ENCODE peak calls at places on chromosomes 12 and 14, in four cellular contexts. N, C, R and X are unnamed samples. For H3K4me1, the result is how much of the 10 kb centered on the place peaks cover.

GRCh38 chr14:40221428-40221827 is 789.2 kb upstream of the FBXO33 start:
- DNase-seq in N (peak), C (no peak), R (no peak), X (peak)

GRCh38 chr12:63917864-63918742 is 73.6 kb downstream of the SRGAP1 start:
- DNase-seq in N (no peak), R (no peak), C (no peak), X (peak)

GRCh38 chr14:25178255-25178654 is 128.3 kb upstream of the STXBP6 start:
- DNase-seq in N (no peak), R (no peak), C (no peak), X (no peak)

GRCh38 chr14:89265229-89265628 is 151.8 kb downstream of the FOXN3 start:
- DNase-seq in N (no peak), R (no peak), C (no peak), X (no peak)

GRCh38 chr12:91357381-91357780 is 174.8 kb upstream of the DCN start:
- DNase-seq in N (no peak), C (no peak), R (no peak), X (peak)

GRCh38 chr14:61527325-61528100 is 167.8 kb upstream of the HIF1A start:
- DNase-seq in C (no peak), N (no peak), R (no peak), X (peak)

GRCh38 chr14:101222362-101223090 is 319.0 kb upstream of the RTL1 start:
- DNase-seq in N (no peak), C (no peak), R (no peak), X (no peak)

GRCh38 chr12:48489012-48489411 is 6.7 kb downstream of the C12orf54 start:
- DNase-seq in C (no peak), N (peak), R (no peak), X (no peak)

GRCh38 chr12:89975578-89975977 is 266.9 kb upstream of the ATP2B1 start:
- DNase-seq in N (no peak), C (no peak), R (no peak), X (no peak)

GRCh38 chr12:65420941-65421340 is 142.5 kb downstream of the MSRB3 start:
- DNase-seq in N (no peak), R (no peak), C (no peak), X (no peak)

GRCh38 chr14:56118611-56119181 is 485 bp downstream of the PELI2 start:
- DNase-seq in R (no peak), N (peak), C (peak), X (peak)

GRCh38 chr12:29782821-29783772 is 645 bp downstream of the TMTC1 start:
- DNase-seq in C (peak), N (peak), R (peak), X (no peak)

GRCh38 chr14:36655963-36656768 is 5.5 kb upstream of the PAX9 start:
- DNase-seq in R (peak), C (no peak), N (no peak), X (no peak)

GRCh38 chr14:100165376-100165775 is 5.9 kb upstream of the DEGS2 start:
- DNase-seq in R (peak), N (peak), C (no peak), X (no peak)

GRCh38 chr12:70469221-70469820 is 103.2 kb downstream of the KCNMB4 start:
- DNase-seq in R (no peak), C (no peak), N (no peak), X (no peak)

GRCh38 chr14:61322011-61322798 is 826 bp downstream of the PRKCH start:
- DNase-seq in N (peak), C (peak), R (peak), X (peak)

GRCh38 chr12:26010293-26010821 is 51.9 kb downstream of the RASSF8 start:
- DNase-seq in C (no peak), N (no peak), R (no peak), X (peak)

GRCh38 chr12:67671419-67671818 is 22.9 kb downstream of the DYRK2 start:
- DNase-seq in N (no peak), C (no peak), R (no peak), X (no peak)

GRCh38 chr12:82124711-82125110 is 233.5 kb downstream of the CCDC59 start:
- DNase-seq in N (no peak), R (no peak), C (no peak), X (no peak)

GRCh38 chr14:72243309-72243708 is 311.1 kb downstream of the RGS6 start:
- DNase-seq in C (no peak), N (no peak), R (no peak), X (no peak)
- H3K4me1 ChIP-seq in C (under half), N (under half), R (under half), X (under half)

DNA sequence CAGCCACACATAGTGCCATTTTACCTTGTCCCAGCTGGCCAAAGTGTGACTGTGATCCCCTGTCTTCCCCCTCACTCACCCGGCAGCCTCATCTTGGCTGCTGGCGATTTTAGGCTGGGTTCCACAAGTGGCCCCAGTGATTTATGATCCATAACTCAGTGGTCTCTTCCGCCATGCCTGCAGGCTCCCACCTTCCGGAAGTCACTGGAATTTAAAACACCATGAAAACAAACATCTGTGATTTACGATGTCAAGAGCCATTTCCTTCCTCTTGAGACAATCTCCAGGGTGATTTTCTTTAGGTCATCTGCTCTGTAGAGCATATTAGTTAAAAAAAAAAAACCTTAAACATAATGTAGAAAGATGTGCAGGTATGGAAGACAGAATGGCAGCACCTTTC is 282.3 kb downstream of the CACNA1C start:
- DNase-seq in N (no peak), C (no peak), R (no peak), X (no peak)
- H3K4me1 ChIP-seq in N (under half), C (half or more), R (under half), X (under half)

GRCh38 chr14:22808388-22809209 is 6.6 kb downstream of the SLC7A7 start:
- DNase-seq in C (no peak), N (no peak), R (no peak), X (no peak)
- H3K4me1 ChIP-seq in C (under half), N (under half), R (under half), X (under half)

GRCh38 chr12:105256011-105256410 is 20.0 kb upstream of the APPL2 start:
- DNase-seq in C (no peak), N (no peak), R (no peak), X (no peak)

GRCh38 chr12:105253882-105254513 is 18.0 kb upstream of the APPL2 start:
- DNase-seq in N (no peak), R (no peak), C (no peak), X (no peak)

GRCh38 chr12:105257321-105257728 is 21.4 kb upstream of the APPL2 start:
- DNase-seq in C (no peak), R (no peak), N (no peak), X (no peak)

GRCh38 chr12:105259226-105259625 is 23.3 kb upstream of the APPL2 start:
- DNase-seq in C (no peak), N (no peak), R (no peak), X (no peak)

DNA sequence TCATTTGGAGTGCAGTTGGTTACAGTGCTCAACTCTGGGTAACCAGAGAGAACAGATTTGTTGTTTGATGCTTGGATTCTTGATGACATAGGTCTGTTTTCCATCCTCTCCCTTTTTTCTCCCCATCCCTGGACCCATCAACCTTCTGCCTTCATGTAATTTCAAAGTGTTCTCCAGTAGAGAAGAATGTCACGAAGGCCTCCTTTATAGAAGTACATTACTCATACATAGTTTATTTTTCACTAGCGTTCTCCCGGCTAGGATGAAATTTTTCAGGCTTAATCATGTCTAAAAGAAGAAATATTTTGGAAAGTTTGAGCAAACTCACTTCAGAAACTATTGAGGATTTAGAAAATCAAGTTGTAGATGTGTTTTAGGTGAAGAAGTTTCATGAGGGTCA is 20.9 kb upstream of the APPL2 start:
- DNase-seq in R (no peak), N (no peak), C (no peak), X (no peak)
- H3K4me1 ChIP-seq in R (under half), N (under half), C (under half), X (under half)

DNA sequence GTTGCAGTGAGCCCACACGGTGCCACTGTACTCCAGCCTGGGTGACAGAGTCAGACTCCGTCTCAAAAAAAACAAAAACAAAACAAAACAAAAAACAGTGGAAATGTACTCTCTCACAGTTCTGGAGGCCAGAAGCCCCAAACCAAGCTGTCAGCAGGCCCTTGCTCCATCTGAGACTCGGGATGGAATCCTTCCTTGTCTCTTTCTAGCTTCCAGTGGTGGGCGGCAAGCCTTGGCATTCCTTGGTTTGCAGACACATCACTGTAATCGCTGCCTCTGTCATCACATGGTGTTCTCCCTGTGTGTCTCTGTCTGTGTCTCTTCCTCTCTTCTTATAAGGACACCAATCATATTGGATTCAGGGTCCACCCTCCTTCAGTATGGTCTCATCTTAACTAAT is 6.4 kb downstream of the TNS2 start:
- DNase-seq in R (no peak), N (no peak), C (no peak), X (no peak)
- H3K4me1 ChIP-seq in R (under half), N (under half), C (half or more), X (under half)

DNA sequence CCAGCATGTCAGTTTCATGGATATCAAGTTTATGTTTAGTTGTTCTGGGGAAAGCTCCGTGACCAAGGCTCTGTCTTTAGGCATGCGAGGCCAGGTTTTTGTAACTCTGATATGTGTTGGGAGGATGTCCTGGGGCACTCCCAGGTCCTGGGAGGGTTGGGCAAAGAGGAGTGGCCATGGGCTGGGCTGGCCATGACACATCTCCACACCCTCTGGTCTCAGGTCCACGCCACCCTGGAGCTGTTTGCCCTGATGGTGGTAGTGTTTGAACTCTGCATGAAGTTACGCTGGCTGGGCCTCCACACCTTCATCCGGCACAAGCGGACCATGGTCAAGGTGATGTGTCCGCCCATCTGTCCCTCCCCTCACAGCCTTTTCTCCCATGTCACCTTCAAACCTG is 46.4 kb downstream of the TPCN1 start:
- DNase-seq in N (no peak), R (no peak), C (no peak), X (no peak)
- H3K4me1 ChIP-seq in N (under half), R (under half), C (half or more), X (under half)